ENCODE peak calls at places on chromosomes 12 and 14, in four cellular contexts. W is K562, B is astrocyte, T is fibroblast of pulmonary artery. H is an unnamed sample.

GRCh38 chr14:66477567-66477966 is 8.6 kb upstream of the CCDC196 start:
- DNase-seq in W (no peak), B (no peak), T (no peak), H (no peak)

GRCh38 chr12:123937707-123938600 is 34.7 kb downstream of the CCDC92 start:
- DNase-seq in W (no peak), B (peak; percentile 14), T (no peak), H (no peak)

GRCh38 chr12:75781532-75782046 is 250.0 kb downstream of the PHLDA1 start:
- DNase-seq in W (peak; percentile 77), B (peak; percentile 78), T (peak; percentile 96), H (no peak)

GRCh38 chr14:90616881-90617280 is 199.3 kb downstream of the TTC7B start:
- DNase-seq in W (peak; percentile 12), B (no peak), T (peak; percentile 20), H (no peak)

GRCh38 chr12:16586350-16587109 is 19.4 kb downstream of the LMO3 start:
- DNase-seq in W (no peak), B (peak; percentile 89), T (peak; percentile 98), H (no peak)

GRCh38 chr14:56120091-56120632 is 2.0 kb downstream of the PELI2 start:
- DNase-seq in W (no peak), B (no peak), T (peak; percentile 49), H (no peak)

GRCh38 chr12:95143784-95144205 is 70.4 kb upstream of the NR2C1 start:
- DNase-seq in W (no peak), B (peak; percentile 27), T (peak; percentile 60), H (no peak)

GRCh38 chr12:6038160-6038559 is 86.3 kb downstream of the VWF start:
- DNase-seq in W (peak; percentile 81), B (peak; percentile 49), T (peak; percentile 83), H (no peak)

GRCh38 chr12:70831538-70831937 is 89.0 kb downstream of the PTPRR start:
- DNase-seq in W (peak; percentile 18), B (peak; percentile 46), T (peak; percentile 14), H (no peak)

GRCh38 chr14:57485635-57486034 is 8.0 kb downstream of the CCDC198 start:
- DNase-seq in W (no peak), B (no peak), T (no peak), H (no peak)

GRCh38 chr12:92107621-92108131 is 38.0 kb downstream of the BTG1 start:
- DNase-seq in W (no peak), B (no peak), T (no peak), H (no peak)

GRCh38 chr12:124917841-124918621 is 3.6 kb upstream of the UBC start:
- DNase-seq in W (peak; percentile 34), B (no peak), T (no peak), H (no peak)

GRCh38 chr14:61196792-61197191 is 84.3 kb downstream of the TMEM30B start:
- DNase-seq in W (no peak), B (no peak), T (peak; percentile 40), H (no peak)

GRCh38 chr12:123141615-123142517 is 9.0 kb downstream of the PITPNM2 start:
- DNase-seq in W (peak; percentile 44), B (peak; percentile 90), T (peak; percentile 74), H (no peak)

GRCh38 chr12:104226672-104227071 is 11.1 kb downstream of the TXNRD1 start:
- DNase-seq in W (no peak), B (peak; percentile 72), T (peak; percentile 76), H (no peak)

GRCh38 chr14:70378687-70379086 is 19.2 kb upstream of the COX16 start:
- DNase-seq in W (no peak), B (no peak), T (no peak), H (no peak)

GRCh38 chr14:24271134-24271833 is at the start of gene RABGGTA:
- DNase-seq in W (peak; percentile 91), B (peak; percentile 74), T (peak; percentile 92), H (peak; percentile 88)

GRCh38 chr14:71478542-71478941 is 453.7 kb upstream of the RGS6 start:
- DNase-seq in W (no peak), B (peak; percentile 66), T (peak; percentile 69), H (no peak)

GRCh38 chr14:69685716-69686115 is 74.3 kb downstream of the SUSD6 start:
- DNase-seq in W (no peak), B (peak; percentile 66), T (peak; percentile 70), H (no peak)

GRCh38 chr12:42180990-42181611 is 36.4 kb upstream of the GXYLT1 start:
- DNase-seq in W (no peak), B (no peak), T (peak; percentile 56), H (no peak)

GRCh38 chr14:66231823-66232222 is 254.3 kb upstream of the CCDC196 start:
- DNase-seq in W (no peak), B (no peak), T (no peak), H (no peak)

GRCh38 chr12:121440768-121441167 is 40.9 kb downstream of the RNF34 start:
- DNase-seq in W (no peak), B (no peak), T (no peak), H (no peak)

GRCh38 chr14:87600236-87600635 is 392.7 kb downstream of the GALC start:
- DNase-seq in W (no peak), B (no peak), T (no peak), H (no peak)

GRCh38 chr12:27293463-27293862 is 39.2 kb upstream of the BMAL2 start:
- DNase-seq in W (no peak), B (peak; percentile 50), T (peak; percentile 36), H (no peak)

GRCh38 chr12:70849265-70849960 is 71.1 kb downstream of the PTPRR start:
- DNase-seq in W (peak; percentile 25), B (peak; percentile 33), T (peak; percentile 82), H (no peak)

GRCh38 chr12:9118161-9118560 is 2.4 kb upstream of the A2M start:
- DNase-seq in W (no peak), B (no peak), T (no peak), H (no peak)

GRCh38 chr12:79482323-79482722 is 208.4 kb downstream of the PAWR start:
- DNase-seq in W (no peak), B (no peak), T (no peak), H (no peak)

GRCh38 chr12:24773996-24774395 is 174.9 kb downstream of the BCAT1 start:
- DNase-seq in W (no peak), B (no peak), T (no peak), H (no peak)

GRCh38 chr12:98399532-98399931 is 115.9 kb upstream of the TMPO start:
- DNase-seq in W (peak; percentile 86), B (peak; percentile 83), T (peak; percentile 86), H (no peak)

GRCh38 chr14:79916281-79916680 is 295.0 kb downstream of the DIO2 start:
- DNase-seq in W (no peak), B (no peak), T (no peak), H (no peak)
- TF ChIP-seq CTCF in W (no peak), B (no peak), T (no peak), H (no peak)

GRCh38 chr12:59808317-59808910 is 212.6 kb downstream of the SLC16A7 start:
- DNase-seq in W (peak; percentile 10), B (peak; percentile 16), T (peak; percentile 50), H (no peak)
- TF ChIP-seq CTCF in W (peak; percentile 19), B (peak; percentile 80), T (peak; percentile 82), H (peak; percentile 74)

DNA sequence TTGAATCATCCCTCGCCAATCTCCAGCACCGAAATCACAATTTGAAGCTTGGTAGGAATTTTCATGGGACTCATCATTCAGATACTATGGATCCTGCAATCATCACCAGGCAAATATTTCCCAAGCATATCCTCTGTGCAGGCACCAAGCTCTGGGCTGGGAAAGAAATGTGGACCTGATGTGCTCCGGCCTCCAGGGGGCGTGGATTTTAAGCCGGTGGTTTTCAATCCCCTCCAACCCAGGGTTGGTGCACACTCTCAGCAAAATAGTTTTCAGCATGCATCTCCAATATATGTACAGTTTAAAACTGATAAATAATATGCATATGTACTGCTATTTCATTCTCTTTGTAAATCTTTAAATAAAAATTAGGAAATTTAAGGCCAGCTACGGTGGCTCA is 98.9 kb downstream of the RBM19 start:
- DNase-seq in W (peak; percentile 32), B (no peak), T (peak; percentile 34), H (no peak)
- TF ChIP-seq CTCF in W (peak; percentile 49), B (peak; percentile 33), T (peak; percentile 59), H (no peak)

GRCh38 chr12:116601524-116601923 is 42.3 kb downstream of the MAP1LC3B2 start:
- DNase-seq in W (peak; percentile 58), B (peak; percentile 22), T (no peak), H (no peak)
- TF ChIP-seq CTCF in W (no peak), B (no peak), T (no peak), H (no peak)

GRCh38 chr14:102285106-102285505 is 19.9 kb downstream of the MOK start:
- DNase-seq in W (no peak), B (no peak), T (no peak), H (no peak)
- TF ChIP-seq CTCF in W (no peak), B (no peak), T (no peak), H (no peak)

GRCh38 chr12:52311282-52311643 is 9.9 kb downstream of the KRT83 start:
- DNase-seq in W (no peak), B (no peak), T (peak; percentile 41), H (no peak)

GRCh38 chr12:52308807-52309425 is 12.3 kb downstream of the KRT83 start:
- DNase-seq in W (no peak), B (no peak), T (no peak), H (no peak)

GRCh38 chr12:52305921-52306705 is 14.8 kb upstream of the KRT81 start:
- DNase-seq in W (no peak), B (no peak), T (no peak), H (no peak)

GRCh38 chr12:52310622-52311281 is 10.4 kb downstream of the KRT83 start:
- DNase-seq in W (no peak), B (no peak), T (peak; percentile 36), H (no peak)

GRCh38 chr12:52307836-52308806 is 13.1 kb downstream of the KRT83 start:
- DNase-seq in W (peak; percentile 14), B (peak; percentile 34), T (peak; percentile 23), H (no peak)
- TF ChIP-seq CTCF in W (no peak), B (no peak), T (no peak), H (no peak)

DNA sequence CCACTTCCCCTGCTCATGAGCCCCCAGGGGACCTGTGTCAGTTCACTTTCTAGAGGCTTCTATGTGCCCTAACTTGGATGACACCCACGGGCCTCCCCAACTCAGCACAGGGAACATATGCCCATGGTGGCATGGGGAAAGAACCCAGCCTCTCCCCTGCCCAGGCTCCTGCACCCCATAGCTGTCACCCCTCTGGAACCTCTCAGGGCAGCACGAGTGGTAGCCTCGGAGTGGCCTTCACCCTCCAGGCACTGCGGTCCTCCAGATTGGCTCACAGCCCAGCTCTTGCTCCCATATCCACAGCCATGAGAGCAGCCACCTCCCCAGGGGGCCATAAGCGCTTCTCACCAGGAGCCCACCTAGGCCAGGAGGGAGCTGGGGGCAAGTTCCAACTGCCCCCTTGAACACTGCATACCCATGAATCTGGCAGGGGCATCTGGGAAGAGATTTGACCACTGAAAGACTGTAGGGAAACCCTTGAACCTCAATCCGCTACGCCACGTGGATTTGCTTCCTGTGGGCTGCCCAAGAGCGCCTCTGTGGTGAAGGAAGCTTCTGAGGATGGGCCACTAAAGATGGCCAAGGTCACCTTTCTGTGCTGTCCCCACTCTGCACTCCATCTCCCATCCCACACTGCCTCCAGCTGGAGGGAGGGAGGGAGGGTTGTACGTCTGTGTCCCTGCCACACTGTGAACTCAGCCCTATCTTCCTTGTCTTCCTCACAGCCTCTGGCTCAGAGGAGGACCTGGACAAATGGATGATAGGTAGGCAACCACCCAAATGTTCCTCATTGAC is 11.9 kb downstream of the PLD4 start:
- DNase-seq in W (no peak), B (no peak), T (no peak), H (no peak)
- TF ChIP-seq CTCF in W (peak; percentile 7), B (no peak), T (no peak), H (no peak)

GRCh38 chr14:42535397-42535796 is 928.7 kb downstream of the LRFN5 start:
- DNase-seq in W (no peak), B (no peak), T (no peak), H (no peak)
- TF ChIP-seq CTCF in W (no peak), B (no peak), T (no peak), H (no peak)